ENCODE peak calls at places on chromosomes 5 and 9, in eight cellular contexts. Q, K, S, G, D, R, W and C are unnamed samples.

GRCh38 chr9:91486699-91487497 is 63.3 kb upstream of the NFIL3 start:
- DNase-seq in Q (no peak), K (no peak), S (no peak), G (no peak), D (peak), R (no peak), W (no peak), C (peak)

GRCh38 chr5:10684303-10685086 is 76.5 kb downstream of the DAP start:
- DNase-seq in Q (no peak), K (no peak), S (no peak), G (no peak), D (no peak), R (no peak), W (no peak), C (no peak)

GRCh38 chr9:89600831-89601230 is 4.0 kb upstream of the GADD45G start:
- DNase-seq in Q (no peak), K (no peak), S (no peak), G (no peak), D (no peak), R (no peak), W (no peak), C (no peak)

GRCh38 chr9:131275332-131276106 is 791 bp downstream of the FAM78A start:
- DNase-seq in Q (no peak), K (no peak), S (no peak), G (peak), D (no peak), R (no peak), W (no peak), C (peak)

GRCh38 chr5:6110441-6111005 is 267.8 kb downstream of the MED10 start:
- DNase-seq in Q (no peak), K (no peak), S (no peak), G (no peak), D (no peak), R (no peak), W (no peak), C (no peak)

GRCh38 chr5:12017037-12017436 is 112.8 kb upstream of the CTNND2 start:
- DNase-seq in Q (no peak), K (no peak), S (no peak), G (no peak), D (no peak), R (no peak), W (no peak), C (no peak)

GRCh38 chr5:142312399-142312798 is 12.4 kb downstream of the SPRY4 start:
- DNase-seq in Q (no peak), K (no peak), S (no peak), G (no peak), D (no peak), R (no peak), W (no peak), C (no peak)

GRCh38 chr5:103122242-103122641 is 2.1 kb downstream of the PPIP5K2 start:
- DNase-seq in Q (no peak), K (no peak), S (no peak), G (no peak), D (no peak), R (no peak), W (no peak), C (no peak)

GRCh38 chr5:150377964-150378694 is 20.6 kb downstream of the TCOF1 start:
- DNase-seq in Q (no peak), K (no peak), S (no peak), G (no peak), D (peak), R (no peak), W (no peak), C (no peak)

GRCh38 chr5:140362875-140363630 is 3.1 kb downstream of the SLC4A9 start:
- DNase-seq in Q (peak), K (peak), S (peak), G (peak), D (no peak), R (peak), W (peak), C (peak)

GRCh38 chr9:113508111-113508749 is 44.7 kb downstream of the RGS3 start:
- DNase-seq in Q (peak), K (no peak), S (peak), G (peak), D (no peak), R (no peak), W (no peak), C (no peak)